ENCODE peak calls at places on chromosomes 11 and 22, in eight cellular contexts. M, E, B, J, S, H, F and W are unnamed samples.

GRCh38 chr22:37777122-37777687 is 30.5 kb upstream of the GCAT start:
- DNase-seq in M (peak; percentile 43), E (no peak), B (no peak), J (no peak), S (peak; percentile 89), H (peak; percentile 84), F (peak; percentile 74), W (no peak)

GRCh38 chr11:820655-821512 is 2.2 kb downstream of the PNPLA2 start:
- DNase-seq in M (peak; percentile 90), E (no peak), B (no peak), J (no peak), S (peak; percentile 95), H (peak; percentile 96), F (peak; percentile 81), W (no peak)

GRCh38 chr11:132848336-132848735 is 684.0 kb downstream of the OPCML start:
- DNase-seq in M (no peak), E (no peak), B (no peak), J (no peak), S (no peak), H (no peak), F (no peak), W (no peak)

GRCh38 chr11:45652781-45653180 is 12.6 kb downstream of the CHST1 start:
- DNase-seq in M (no peak), E (no peak), B (peak; percentile 2), J (no peak), S (no peak), H (no peak), F (no peak), W (no peak)

GRCh38 chr11:103737791-103738190 is 298.6 kb upstream of the DDI1 start:
- DNase-seq in M (no peak), E (no peak), B (peak; percentile 42), J (no peak), S (no peak), H (no peak), F (no peak), W (no peak)

GRCh38 chr22:37210041-37210803 is 2.1 kb downstream of the SSTR3 start:
- DNase-seq in M (no peak), E (no peak), B (no peak), J (no peak), S (no peak), H (peak; percentile 47), F (no peak), W (no peak)

GRCh38 chr11:56885182-56885581 is 103.5 kb upstream of the OR5AK2 start:
- DNase-seq in M (no peak), E (peak; percentile 42), B (peak; percentile 30), J (no peak), S (peak; percentile 44), H (no peak), F (peak; percentile 53), W (no peak)

GRCh38 chr11:20061766-20062165 is 98.5 kb downstream of the DBX1 start:
- DNase-seq in M (no peak), E (no peak), B (no peak), J (no peak), S (no peak), H (no peak), F (no peak), W (no peak)

GRCh38 chr11:15500643-15501042 is 385.9 kb downstream of the INSC start:
- DNase-seq in M (no peak), E (no peak), B (no peak), J (no peak), S (no peak), H (no peak), F (no peak), W (no peak)

GRCh38 chr11:73597956-73598718 is at the start of gene FAM168A:
- DNase-seq in M (peak; percentile 96), E (peak; percentile 98), B (peak; percentile 98), J (peak; percentile 97), S (peak; percentile 96), H (peak; percentile 99), F (peak; percentile 97), W (peak; percentile 97)

GRCh38 chr11:65434057-65434666 is 11.6 kb downstream of the NEAT1 start:
- DNase-seq in M (no peak), E (no peak), B (no peak), J (peak; percentile 64), S (no peak), H (no peak), F (peak; percentile 8), W (no peak)

GRCh38 chr22:41535244-41535643 is 9.0 kb downstream of the POLR3H start:
- DNase-seq in M (no peak), E (peak; percentile 36), B (peak; percentile 55), J (no peak), S (no peak), H (no peak), F (no peak), W (no peak)

GRCh38 chr11:128473631-128474030 is 113.7 kb downstream of the ETS1 start:
- DNase-seq in M (no peak), E (no peak), B (no peak), J (no peak), S (no peak), H (no peak), F (no peak), W (no peak)

GRCh38 chr11:121950160-121950559 is 165.9 kb downstream of the BLID start:
- DNase-seq in M (no peak), E (no peak), B (no peak), J (no peak), S (no peak), H (no peak), F (no peak), W (no peak)

GRCh38 chr11:61482513-61482912 is 26.0 kb upstream of the LRRC10B start:
- DNase-seq in M (no peak), E (peak; percentile 33), B (peak; percentile 74), J (no peak), S (no peak), H (no peak), F (no peak), W (no peak)

GRCh38 chr22:24952837-24953293 is 349 bp downstream of the KIAA1671 start:
- DNase-seq in M (peak; percentile 47), E (no peak), B (peak; percentile 88), J (no peak), S (no peak), H (no peak), F (peak; percentile 71), W (peak; percentile 77)

GRCh38 chr11:20311444-20311843 is 52.1 kb upstream of the HTATIP2 start:
- DNase-seq in M (no peak), E (no peak), B (no peak), J (no peak), S (no peak), H (no peak), F (no peak), W (no peak)

GRCh38 chr11:46120711-46121327 is 435 bp downstream of the PHF21A start:
- DNase-seq in M (peak; percentile 51), E (peak; percentile 70), B (peak; percentile 82), J (no peak), S (peak; percentile 45), H (peak; percentile 60), F (peak; percentile 41), W (peak; percentile 52)

GRCh38 chr11:16809901-16810668 is 71.6 kb downstream of the C11orf58 start:
- DNase-seq in M (peak; percentile 43), E (no peak), B (no peak), J (no peak), S (peak; percentile 56), H (no peak), F (no peak), W (peak; percentile 77)

GRCh38 chr11:85806876-85807275 is 4.1 kb downstream of the SYTL2 start:
- DNase-seq in M (no peak), E (no peak), B (no peak), J (no peak), S (no peak), H (no peak), F (no peak), W (no peak)

GRCh38 chr22:37330200-37331033 is 48.1 kb downstream of the CYTH4 start:
- DNase-seq in M (no peak), E (peak; percentile 92), B (peak; percentile 98), J (no peak), S (peak; percentile 57), H (no peak), F (peak; percentile 22), W (peak; percentile 43)

GRCh38 chr11:20530942-20531703 is 68.3 kb upstream of the SLC6A5 start:
- DNase-seq in M (no peak), E (no peak), B (no peak), J (peak; percentile 57), S (no peak), H (no peak), F (no peak), W (no peak)

GRCh38 chr11:79493555-79494171 is 52.8 kb upstream of the TENM4 start:
- DNase-seq in M (peak; percentile 59), E (peak; percentile 91), B (peak; percentile 90), J (no peak), S (peak; percentile 65), H (peak; percentile 81), F (peak; percentile 70), W (no peak)

DNA sequence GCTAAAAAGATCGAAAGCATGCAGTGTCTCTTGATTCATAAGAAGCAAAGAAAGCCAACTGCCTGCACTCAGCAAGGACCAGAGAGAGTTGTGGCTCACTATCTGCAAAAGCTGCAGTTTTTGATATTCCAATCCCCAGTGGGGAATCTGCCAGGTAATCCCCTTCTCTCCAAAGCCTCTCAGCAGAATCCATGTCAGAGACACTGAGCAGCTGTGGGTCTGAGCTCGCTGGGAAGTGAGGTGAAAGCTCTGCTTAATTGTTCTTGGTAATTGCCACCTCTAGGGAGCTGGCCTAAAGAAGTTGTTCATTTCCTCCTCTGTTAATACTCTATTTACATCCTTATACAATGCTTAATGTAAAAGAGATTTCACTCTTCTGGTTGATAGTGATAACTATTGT is 261.3 kb upstream of the LRRC4C start:
- DNase-seq in M (no peak), E (no peak), B (peak; percentile 55), J (no peak), S (no peak), H (no peak), F (no peak), W (no peak)
- TF ChIP-seq CTCF in M (no peak), E (no peak), B (no peak), J (no peak), S (no peak), H (no peak), F (no peak), W (no peak)

DNA sequence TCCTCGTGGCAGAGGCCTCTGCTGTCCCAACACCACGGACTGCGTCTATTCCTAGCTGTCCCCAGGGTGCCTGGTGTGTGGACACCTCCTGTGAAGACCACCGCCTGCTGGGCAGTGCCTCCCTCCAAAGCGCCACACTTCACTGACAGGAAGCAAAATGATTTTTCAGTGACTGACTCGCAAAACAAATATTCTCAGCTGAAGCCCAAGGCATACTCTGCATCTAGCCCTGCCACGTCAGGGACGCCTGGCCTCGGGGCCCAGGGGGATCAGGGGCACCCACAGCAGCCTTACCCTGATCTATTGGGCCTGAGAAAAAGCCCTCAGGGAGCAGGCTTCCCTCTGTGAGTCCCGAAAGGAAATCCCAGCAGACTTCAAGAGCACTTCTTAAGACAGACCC is 2.2 kb downstream of the BRD1 start:
- DNase-seq in M (no peak), E (no peak), B (no peak), J (no peak), S (no peak), H (no peak), F (no peak), W (no peak)
- H3K4me3 ChIP-seq in M (peak overlapping the region; percentile 71), E (peak overlapping the region; percentile 88), B (peak overlapping the region; percentile 4), J (peak overlapping the region; percentile 93), S (peak overlapping the region; percentile 88), H (peak overlapping the region; percentile 78), F (no peak overlapping the region), W (peak overlapping the region; percentile 91)

GRCh38 chr11:40030867-40031266 is 1428.6 kb downstream of the LRRC4C start:
- DNase-seq in M (no peak), E (no peak), B (peak; percentile 71), J (no peak), S (no peak), H (no peak), F (no peak), W (no peak)
- H3K27ac ChIP-seq in M (no peak overlapping the region), E (peak overlapping the region; percentile 14), B (no peak overlapping the region), J (no peak overlapping the region), S (no peak overlapping the region), H (no peak overlapping the region), F (no peak overlapping the region), W (no peak overlapping the region)

GRCh38 chr11:93694109-93694508 is 32.6 kb downstream of the CEP295 start:
- DNase-seq in M (no peak), E (no peak), B (no peak), J (no peak), S (no peak), H (no peak), F (no peak), W (no peak)
- TF ChIP-seq CTCF in M (no peak), E (no peak), B (peak; percentile 14), J (no peak), S (no peak), H (no peak), F (no peak), W (no peak)